ENCODE peak calls at places on chromosomes 2 and 18, in seven cellular contexts. A is Right ventricle myocardium inferior; S is naive thymus-derived CD4-positive, alpha-beta T cell; E is GM12865; T is activated CD8-positive, alpha-beta memory T cell treated with anti-CD3 and anti-CD28 coated beads for 24 hours; Z is spleen; M is testis. X is an unnamed sample.

GRCh38 chr18:28735731-28736130 is 558.8 kb upstream of the CDH2 start:
- DNase-seq in A (no peak), S (no peak), E (no peak), T (no peak), Z (no peak), M (no peak), X (no peak)

GRCh38 chr2:8116661-8117060 is 565.2 kb upstream of the ID2 start:
- DNase-seq in A (no peak), S (no peak), E (peak; percentile 81), T (no peak), Z (no peak), M (no peak), X (no peak)

GRCh38 chr2:170017848-170018492 is 160.0 kb upstream of the MYO3B start:
- DNase-seq in A (no peak), S (no peak), E (no peak), T (no peak), Z (no peak), M (no peak), X (no peak)

GRCh38 chr2:16666453-16666801 is 793 bp upstream of the CYRIA start:
- DNase-seq in A (no peak), S (no peak), E (peak; percentile 38), T (no peak), Z (no peak), M (no peak), X (no peak)

GRCh38 chr2:177169810-177170514 is 42.6 kb upstream of the HNRNPA3 start:
- DNase-seq in A (no peak), S (no peak), E (peak; percentile 89), T (no peak), Z (no peak), M (no peak), X (no peak)

GRCh38 chr18:77099501-77100370 is 32.8 kb downstream of the MBP start:
- DNase-seq in A (peak; percentile 62), S (no peak), E (peak; percentile 57), T (peak; percentile 76), Z (no peak), M (no peak), X (no peak)

GRCh38 chr2:17879913-17880274 is 1.4 kb downstream of the KCNS3 start:
- DNase-seq in A (no peak), S (no peak), E (no peak), T (no peak), Z (no peak), M (no peak), X (no peak)

GRCh38 chr2:24658531-24659202 is 134.5 kb downstream of the PTRHD1 start:
- DNase-seq in A (no peak), S (no peak), E (no peak), T (no peak), Z (no peak), M (no peak), X (no peak)

GRCh38 chr2:201661366-201661765 is 18.1 kb upstream of the TMEM237 start:
- DNase-seq in A (no peak), S (no peak), E (no peak), T (no peak), Z (no peak), M (no peak), X (no peak)

GRCh38 chr2:46878886-46879285 is 36.7 kb downstream of the MCFD2 start:
- DNase-seq in A (peak; percentile 84), S (no peak), E (no peak), T (no peak), Z (no peak), M (no peak), X (no peak)